ENCODE peak calls at places on chromosomes 1 and 21, in six cellular contexts. P is AG04449, O is lower leg skin, W is mucosa of descending colon, D is left lung, E is foreskin fibroblast. N is an unnamed sample.
A peak's percentile ranks its signal among the peaks of the same experiment; 100 is the strongest.

GRCh38 chr1:57623039-57623790 is 199.4 kb upstream of the DAB1 start:
- DNase-seq in W (no peak), P (no peak), O (no peak), E (peak; percentile 2), D (no peak), N (no peak)

GRCh38 chr1:162568802-162569201 is 7.3 kb downstream of the UAP1 start:
- DNase-seq in O (no peak), W (no peak), P (no peak), D (no peak), E (no peak), N (no peak)

GRCh38 chr1:161946071-161946987 is 77.3 kb downstream of the OLFML2B start:
- DNase-seq in P (peak; percentile 91), O (no peak), W (no peak), E (peak; percentile 78), D (no peak), N (no peak)

GRCh38 chr1:151175036-151175741 is 592 bp downstream of the TMOD4 start:
- DNase-seq in P (no peak), E (peak; percentile 61), O (no peak), W (no peak), D (no peak), N (no peak)

GRCh38 chr1:241635556-241636179 is 4.5 kb downstream of the CHML start:
- DNase-seq in W (no peak), D (no peak), E (no peak), P (no peak), O (no peak), N (no peak)

GRCh38 chr1:111219466-111220286 is 7.8 kb upstream of the CHI3L2 start:
- DNase-seq in D (no peak), W (no peak), P (no peak), O (no peak), E (no peak), N (peak; percentile 49)

GRCh38 chr1:42925132-42925769 is 33.4 kb downstream of the SLC2A1 start:
- DNase-seq in O (peak; percentile 21), P (no peak), W (no peak), D (no peak), E (peak; percentile 36), N (peak; percentile 16)

GRCh38 chr1:24369199-24369598 is 44.4 kb downstream of the STPG1 start:
- DNase-seq in E (peak; percentile 47), D (no peak), P (no peak), O (peak; percentile 85), W (no peak), N (no peak)

GRCh38 chr1:71658295-71658694 is 577.5 kb upstream of the ZRANB2 start:
- DNase-seq in E (peak; percentile 9), W (no peak), D (no peak), P (no peak), O (no peak), N (no peak)

GRCh38 chr1:31939484-31940329 is 1.5 kb upstream of the PTP4A2 start:
- DNase-seq in E (peak; percentile 89), P (no peak), O (no peak), D (no peak), W (peak; percentile 84), N (peak; percentile 75)

GRCh38 chr1:106290805-106291537 is 765.5 kb upstream of the PRMT6 start:
- DNase-seq in D (no peak), W (no peak), P (no peak), O (no peak), E (no peak), N (no peak)

GRCh38 chr1:43935711-43936427 is 2.3 kb downstream of the ARTN start:
- DNase-seq in E (no peak), D (no peak), O (no peak), W (peak; percentile 82), P (no peak), N (peak; percentile 32)

GRCh38 chr1:111191496-111191895 is 8.9 kb downstream of the DENND2D start:
- DNase-seq in D (no peak), W (no peak), P (peak; percentile 80), E (peak; percentile 88), O (no peak), N (no peak)

GRCh38 chr1:160093069-160093395 is 5.4 kb downstream of the IGSF8 start:
- DNase-seq in D (no peak), E (no peak), W (no peak), O (no peak), P (no peak), N (no peak)

GRCh38 chr1:222249261-222249660 is 298.6 kb downstream of the HHIPL2 start:
- DNase-seq in O (no peak), D (no peak), P (no peak), W (no peak), E (no peak), N (no peak)

GRCh38 chr1:151593651-151594625 is 17.9 kb upstream of the SNX27 start:
- DNase-seq in P (no peak), E (peak; percentile 66), D (peak; percentile 96), O (peak; percentile 66), W (peak; percentile 87), N (peak; percentile 87)

GRCh38 chr1:36128905-36129206 is 3.8 kb upstream of the COL8A2 start:
- DNase-seq in P (no peak), D (no peak), W (no peak), O (no peak), E (no peak), N (no peak)

GRCh38 chr21:41222247-41223068 is 54.5 kb downstream of the BACE2 start:
- DNase-seq in P (no peak), E (no peak), O (no peak), D (no peak), W (no peak), N (no peak)

GRCh38 chr1:180842890-180843289 is 69.8 kb upstream of the KIAA1614 start:
- DNase-seq in D (no peak), O (no peak), P (no peak), W (no peak), E (peak; percentile 43), N (no peak)

GRCh38 chr1:64490204-64490818 is 20.4 kb downstream of the CACHD1 start:
- DNase-seq in D (no peak), P (no peak), E (no peak), O (no peak), W (no peak), N (no peak)

GRCh38 chr1:145962157-145963102 is 1.9 kb downstream of the ANKRD34A start:
- DNase-seq in P (no peak), W (peak; percentile 75), O (no peak), D (peak; percentile 84), E (peak; percentile 78), N (peak; percentile 58)

GRCh38 chr1:199081739-199082138 is 442.9 kb downstream of the PTPRC start:
- DNase-seq in D (no peak), P (no peak), O (no peak), W (no peak), E (peak; percentile 23), N (peak; percentile 25)

GRCh38 chr1:40241372-40241771 is 6.4 kb upstream of the TMCO2 start:
- DNase-seq in D (no peak), E (no peak), P (no peak), W (no peak), O (no peak), N (no peak)

GRCh38 chr1:32759997-32760623 is 57.0 kb downstream of the YARS1 start:
- DNase-seq in D (peak; percentile 94), E (no peak), W (peak; percentile 96), P (no peak), O (peak; percentile 75), N (peak; percentile 17)

GRCh38 chr1:239987103-239987745 is 104.5 kb upstream of the FMN2 start:
- DNase-seq in P (no peak), D (no peak), O (no peak), W (no peak), E (peak; percentile 68), N (no peak)

GRCh38 chr1:103525607-103526507 is at the start of gene RNPC3:
- DNase-seq in P (no peak), W (peak; percentile 90), D (peak; percentile 93), O (peak; percentile 87), E (peak; percentile 94), N (peak; percentile 83)
- TF ChIP-seq CTCF in P (no peak), W (no peak), D (no peak), O (no peak), E (no peak), N (no peak)

DNA sequence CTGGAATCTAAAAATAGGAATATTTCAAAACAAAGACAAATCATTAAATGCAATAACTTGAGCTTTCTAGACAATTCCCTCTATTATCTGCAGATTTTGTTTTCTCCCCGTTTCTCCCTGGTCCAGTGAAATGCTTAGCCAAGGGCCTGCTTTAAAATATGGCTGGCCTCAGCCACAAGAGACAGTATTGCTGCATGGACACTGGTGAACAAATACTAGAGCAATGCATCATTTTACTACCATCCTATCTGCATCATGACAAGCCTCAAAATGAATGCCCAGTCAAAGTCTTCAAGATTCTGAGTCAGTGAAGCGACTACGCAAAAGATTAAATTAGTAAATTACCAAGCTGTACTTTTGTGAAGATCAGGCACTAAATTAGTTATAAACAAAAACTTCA is 80.5 kb downstream of the ENAH start:
- DNase-seq in E (peak; percentile 58), D (no peak), W (no peak), O (no peak), P (peak; percentile 14), N (no peak)
- TF ChIP-seq CTCF in E (peak; percentile 24), D (no peak), W (no peak), O (no peak), P (peak; percentile 31), N (no peak)

GRCh38 chr1:196890668-196891067 is 2.8 kb downstream of the CFHR4 start:
- DNase-seq in E (no peak), D (no peak), O (no peak), W (no peak), P (no peak), N (no peak)
- TF ChIP-seq CTCF in E (no peak), D (no peak), O (no peak), W (no peak), P (no peak), N (no peak)

DNA sequence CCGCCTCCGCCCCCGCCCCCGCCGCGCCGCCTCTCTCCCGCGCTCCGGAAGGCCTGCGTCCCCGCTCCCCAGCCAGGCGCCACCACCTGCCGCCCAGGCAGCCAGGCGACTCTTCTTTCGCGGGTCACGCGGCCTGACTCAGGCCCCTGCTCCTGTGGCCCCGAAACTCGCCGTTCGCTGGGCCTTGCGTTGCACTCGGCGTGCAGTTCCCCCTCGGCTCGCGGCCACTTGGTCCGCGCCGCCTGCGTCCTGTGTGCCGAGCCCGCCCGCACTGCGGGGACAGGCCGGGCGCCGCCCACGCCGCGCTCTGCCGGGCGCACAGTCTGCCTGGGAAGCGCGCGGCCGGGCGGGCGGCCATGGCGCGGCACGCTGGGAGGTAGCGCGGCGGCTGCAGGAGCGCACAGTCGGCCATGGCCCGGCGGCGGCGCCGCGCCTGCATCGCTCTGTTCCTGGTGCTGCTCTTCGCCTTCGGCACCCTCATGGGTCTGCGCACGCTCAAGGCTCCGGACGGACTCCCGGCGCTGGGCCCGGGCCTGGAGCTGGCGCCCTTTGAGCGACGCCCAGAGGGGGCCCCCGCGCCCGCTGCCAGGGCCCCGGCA is at the start of gene MANEAL:
- DNase-seq in D (peak; percentile 83), P (no peak), E (peak; percentile 79), O (no peak), W (peak; percentile 62), N (peak; percentile 85)
- TF ChIP-seq CTCF in D (no peak), P (no peak), E (no peak), O (no peak), W (no peak), N (no peak)

GRCh38 chr1:23178931-23179330 is 10.3 kb upstream of the LUZP1 start:
- DNase-seq in E (peak; percentile 54), P (no peak), O (no peak), W (no peak), D (no peak), N (no peak)
- TF ChIP-seq CTCF in E (peak; percentile 13), P (peak; percentile 31), O (no peak), W (no peak), D (no peak), N (peak; percentile 18)

DNA sequence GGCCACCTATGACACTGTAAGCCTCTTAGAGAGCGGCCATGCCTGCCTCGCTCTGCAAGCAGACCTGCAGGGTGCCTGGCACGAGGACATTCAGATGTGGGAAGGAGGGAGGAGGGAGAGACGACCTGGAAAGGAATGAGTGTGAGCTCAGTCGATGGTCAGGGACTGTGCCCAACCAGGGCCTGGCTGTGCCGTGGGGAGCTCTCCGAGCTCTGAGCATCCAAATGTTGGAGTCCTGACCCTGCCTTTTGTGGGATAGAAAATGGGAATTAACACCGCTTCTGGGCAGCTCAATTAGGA is 7.3 kb downstream of the CSTB start:
- DNase-seq in E (peak; percentile 21), W (no peak), D (peak; percentile 58), O (no peak), P (no peak), N (no peak)
- TF ChIP-seq CTCF in E (no peak), W (no peak), D (no peak), O (no peak), P (no peak), N (no peak)

N was measured in GM13976.